ENCODE peak calls at places on chromosomes 12 and 14, in nine cellular contexts. A, Y, X, R, V, O, B, Z and M are unnamed samples.

GRCh38 chr12:96882862-96883261 is 24.2 kb upstream of the NEDD1 start:
- DNase-seq in Z (no peak), R (peak), O (no peak), V (peak), X (no peak), A (no peak), B (no peak), Y (no peak), M (no peak)

GRCh38 chr12:42216737-42217136 is 21.3 kb downstream of the YAF2 start:
- DNase-seq in O (no peak), A (no peak), Y (no peak), X (no peak), V (no peak), B (no peak), Z (no peak), R (no peak), M (no peak)

GRCh38 chr14:33810308-33810707 is 140.6 kb downstream of the EGLN3 start:
- DNase-seq in O (no peak), B (no peak), V (no peak), Y (no peak), X (no peak), A (no peak), R (no peak), Z (no peak), M (no peak)

GRCh38 chr12:53200107-53200457 is 7.0 kb downstream of the ITGB7 start:
- DNase-seq in Z (no peak), O (no peak), A (no peak), R (no peak), X (no peak), B (no peak), V (no peak), Y (no peak), M (no peak)

GRCh38 chr12:88889326-88890110 is 309.2 kb upstream of the KITLG start:
- DNase-seq in B (no peak), Y (no peak), X (no peak), Z (no peak), V (peak), O (no peak), A (no peak), R (no peak), M (no peak)

GRCh38 chr12:94282675-94283074 is 134.3 kb downstream of the PLXNC1 start:
- DNase-seq in V (no peak), O (no peak), R (no peak), Y (no peak), B (peak), X (peak), A (peak), Z (peak), M (no peak)

GRCh38 chr14:27672047-27672446 is 1074.2 kb upstream of the NOVA1 start:
- DNase-seq in Y (no peak), A (no peak), V (no peak), Z (no peak), O (no peak), X (no peak), B (no peak), R (no peak), M (no peak)

GRCh38 chr14:59215353-59215752 is 26.9 kb downstream of the DAAM1 start:
- DNase-seq in R (no peak), A (peak), X (peak), V (peak), Z (peak), O (peak), B (peak), Y (peak), M (no peak)

GRCh38 chr14:95300697-95301526 is 18.8 kb downstream of the CLMN start:
- DNase-seq in O (no peak), V (no peak), B (peak), Z (no peak), A (no peak), R (no peak), X (no peak), Y (no peak), M (no peak)

GRCh38 chr12:3075315-3075714 is 1.9 kb upstream of the TSPAN9 start:
- DNase-seq in V (no peak), X (no peak), Y (no peak), O (no peak), Z (no peak), A (no peak), B (no peak), R (no peak), M (no peak)

GRCh38 chr12:109771746-109772621 is 58.4 kb downstream of the FAM222A start:
- DNase-seq in O (no peak), V (no peak), R (no peak), Y (peak), Z (peak), A (no peak), X (peak), B (no peak), M (no peak)

GRCh38 chr12:1933342-1933992 is 15.0 kb upstream of the CACNA2D4 start:
- DNase-seq in B (peak), Y (peak), Z (no peak), O (no peak), A (no peak), R (no peak), V (peak), X (no peak), M (no peak)

GRCh38 chr12:93242154-93242958 is 135.4 kb upstream of the NUDT4 start:
- DNase-seq in V (no peak), A (no peak), Z (no peak), Y (no peak), X (no peak), O (no peak), R (no peak), B (no peak), M (no peak)
- TF ChIP-seq CTCF in V (no peak), A (no peak), Z (no peak), Y (no peak), X (no peak), O (no peak), R (no peak), B (no peak), M (no peak)

GRCh38 chr12:126708492-126708896 is 1558.5 kb upstream of the TMEM132C start:
- DNase-seq in V (peak), A (no peak), Y (no peak), R (no peak), B (no peak), Z (no peak), O (no peak), X (no peak), M (no peak)

GRCh38 chr12:126700115-126700514 is 1566.9 kb upstream of the TMEM132C start:
- DNase-seq in Y (no peak), A (no peak), V (peak), X (no peak), O (no peak), Z (no peak), B (no peak), R (no peak), M (no peak)

GRCh38 chr12:126706300-126706699 is 1560.7 kb upstream of the TMEM132C start:
- DNase-seq in O (no peak), R (no peak), B (no peak), V (no peak), Z (no peak), X (no peak), A (no peak), Y (no peak), M (no peak)

GRCh38 chr12:126704609-126705008 is 1562.4 kb upstream of the TMEM132C start:
- DNase-seq in Y (no peak), Z (no peak), X (no peak), A (no peak), O (no peak), V (no peak), B (no peak), R (no peak), M (no peak)
- TF ChIP-seq CTCF in Y (no peak), Z (no peak), X (no peak), A (no peak), O (no peak), V (peak), B (no peak), R (no peak), M (peak)

GRCh38 chr12:5492562-5492961 is 60.7 kb downstream of the NTF3 start:
- DNase-seq in B (no peak), R (no peak), X (no peak), A (no peak), V (no peak), O (no peak), Y (no peak), Z (no peak), M (no peak)
- TF ChIP-seq CTCF in B (no peak), R (no peak), X (no peak), A (no peak), V (no peak), O (no peak), Y (no peak), Z (no peak), M (no peak)

GRCh38 chr12:78096909-78097597 is 266.4 kb downstream of the NAV3 start:
- DNase-seq in Y (peak), Z (no peak), A (no peak), X (no peak), B (no peak), O (no peak), R (no peak), V (peak), M (no peak)
- TF ChIP-seq CTCF in Y (no peak), Z (no peak), A (no peak), X (no peak), B (no peak), O (no peak), R (no peak), V (peak), M (no peak)

GRCh38 chr12:51270847-51271518 is 768 bp upstream of the SMAGP start:
- DNase-seq in A (no peak), V (peak), X (no peak), B (no peak), Z (no peak), R (peak), O (peak), Y (no peak), M (no peak)

GRCh38 chr12:51265024-51265423 is 5.2 kb downstream of the SMAGP start:
- DNase-seq in X (no peak), V (no peak), Y (no peak), B (no peak), A (no peak), O (no peak), Z (no peak), R (no peak), M (no peak)

GRCh38 chr12:51275088-51275487 is 4.9 kb upstream of the SMAGP start:
- DNase-seq in R (no peak), B (no peak), Z (no peak), Y (no peak), O (no peak), X (peak), V (no peak), A (peak), M (no peak)

GRCh38 chr12:51269174-51270066 is 795 bp downstream of the SMAGP start:
- DNase-seq in R (peak), X (peak), O (peak), Z (peak), Y (peak), B (peak), A (peak), V (peak), M (peak)

DNA sequence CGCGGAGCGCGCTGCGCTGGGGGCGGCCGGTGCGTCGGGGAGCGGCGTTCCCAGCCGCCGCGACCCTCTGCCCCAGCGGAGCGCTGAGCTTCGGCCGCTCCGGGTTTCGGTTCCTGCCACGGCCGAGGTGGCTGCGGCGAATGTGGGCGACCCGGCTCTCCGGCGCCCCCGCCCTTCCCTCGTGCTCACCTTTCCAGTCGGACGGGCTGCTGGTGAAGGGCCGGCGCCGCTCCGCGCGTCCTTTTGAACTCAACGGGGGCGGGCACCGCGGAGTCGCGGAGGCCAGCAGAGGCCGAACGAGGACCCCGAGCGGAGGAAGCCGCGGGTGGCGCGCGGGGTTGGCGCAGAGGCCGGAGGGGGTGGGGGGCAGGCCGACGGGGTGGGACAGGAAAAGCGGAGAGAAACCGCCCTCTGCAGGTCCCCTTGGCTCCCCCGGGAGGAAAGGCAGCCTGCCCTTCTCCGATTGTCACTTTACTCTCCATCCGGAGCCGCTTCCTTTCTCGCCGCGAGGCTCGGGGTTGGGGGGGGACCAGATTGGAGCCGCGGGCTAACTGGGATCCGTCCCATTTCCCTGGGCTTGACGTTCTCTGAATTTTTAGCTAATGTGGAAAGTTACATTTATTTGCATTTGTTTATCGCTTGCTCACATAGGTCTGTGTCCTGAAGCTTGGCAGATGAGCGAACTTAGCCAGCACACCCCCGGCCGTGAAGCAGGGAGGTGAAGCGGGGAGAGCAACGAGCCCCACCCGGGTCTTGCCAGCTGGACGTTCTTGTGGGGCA is at the start of gene SMAGP:
- DNase-seq in Z (peak), A (peak), B (peak), X (peak), Y (peak), V (peak), O (peak), R (peak), M (peak)
- TF ChIP-seq CTCF in Z (no peak), A (no peak), B (no peak), X (no peak), Y (no peak), V (no peak), O (no peak), R (no peak), M (no peak)

GRCh38 chr14:35897616-35898111 is 71.5 kb downstream of the BRMS1L start:
- DNase-seq in A (peak), X (peak), B (no peak), Z (no peak), V (no peak), O (no peak), Y (no peak), R (no peak), M (no peak)
- TF ChIP-seq CTCF in A (no peak), X (no peak), B (no peak), Z (no peak), V (no peak), O (no peak), Y (no peak), R (no peak), M (no peak)